ENCODE peak calls at places on chromosomes 6 and 20, in five cellular contexts. W is astrocyte, L is HCT116, V is fibroblast of lung, X is hepatocyte. I is an unnamed sample.

GRCh38 chr6:135630789-135631376 is 133.3 kb upstream of the AHI1 start:
- DNase-seq in L (no peak), V (no peak), X (no peak), W (no peak), I (peak; percentile 91)

GRCh38 chr6:159267165-159267564 is 98.0 kb downstream of the FNDC1 start:
- DNase-seq in W (no peak), L (no peak), V (peak; percentile 4), X (peak; percentile 30), I (no peak)

GRCh38 chr6:141107562-141108160 is 1025.1 kb upstream of the GJE1 start:
- DNase-seq in V (peak; percentile 76), W (peak; percentile 69), X (no peak), L (peak; percentile 43), I (peak; percentile 70)

GRCh38 chr6:24658573-24659511 is 7.9 kb downstream of the TDP2 start:
- DNase-seq in X (peak; percentile 37), W (no peak), L (no peak), V (peak; percentile 11), I (no peak)

GRCh38 chr6:15301179-15302006 is 55.5 kb downstream of the JARID2 start:
- DNase-seq in L (no peak), V (no peak), W (no peak), X (no peak), I (no peak)

GRCh38 chr20:61600061-61600460 is 348.0 kb downstream of the CDH4 start:
- DNase-seq in X (no peak), W (no peak), V (no peak), L (no peak), I (no peak)

GRCh38 chr6:170360476-170360875 is 53.9 kb downstream of the FAM120B start:
- DNase-seq in L (no peak), W (no peak), X (no peak), V (peak; percentile 24), I (peak; percentile 91)

GRCh38 chr20:8131598-8132014 is 460 bp upstream of the PLCB1 start:
- DNase-seq in V (peak; percentile 44), L (no peak), X (no peak), W (no peak), I (no peak)

GRCh38 chr6:16649241-16649640 is 112.0 kb downstream of the ATXN1 start:
- DNase-seq in V (no peak), L (no peak), X (no peak), W (no peak), I (no peak)

GRCh38 chr20:52923123-52923543 is 49.0 kb upstream of the TSHZ2 start:
- DNase-seq in L (no peak), V (peak; percentile 100), W (peak; percentile 100), X (peak; percentile 38), I (no peak)

GRCh38 chr6:52994789-52995078 is 350 bp downstream of the GSTA4 start:
- DNase-seq in W (no peak), X (peak; percentile 53), V (peak; percentile 43), L (no peak), I (no peak)

GRCh38 chr6:1278057-1278720 is 33.7 kb upstream of the FOXQ1 start:
- DNase-seq in V (no peak), W (no peak), X (no peak), L (no peak), I (no peak)

GRCh38 chr6:160952633-160953281 is 38.8 kb upstream of the MAP3K4 start:
- DNase-seq in L (no peak), V (peak; percentile 19), W (no peak), X (no peak), I (no peak)

GRCh38 chr6:15909290-15910070 is 219.4 kb upstream of the MYLIP start:
- DNase-seq in L (no peak), V (no peak), X (no peak), W (no peak), I (no peak)

GRCh38 chr20:49091762-49092161 is 45.6 kb downstream of the CSE1L start:
- DNase-seq in V (no peak), W (no peak), L (no peak), X (no peak), I (no peak)

GRCh38 chr20:49096212-49096730 is 50.2 kb downstream of the CSE1L start:
- DNase-seq in W (no peak), V (no peak), L (no peak), X (no peak), I (peak; percentile 75)

GRCh38 chr20:49091104-49091503 is 45.0 kb downstream of the CSE1L start:
- DNase-seq in V (no peak), X (no peak), W (no peak), L (no peak), I (no peak)
- H3K36me3 ChIP-seq in V (peaks cover 3% of the 10 kb centered on the region), X (no peaks in the 10 kb centered on the region), W (peaks cover 68% of the 10 kb centered on the region), L (peaks cover 82% of the 10 kb centered on the region), I (peaks cover 15% of the 10 kb centered on the region)

DNA sequence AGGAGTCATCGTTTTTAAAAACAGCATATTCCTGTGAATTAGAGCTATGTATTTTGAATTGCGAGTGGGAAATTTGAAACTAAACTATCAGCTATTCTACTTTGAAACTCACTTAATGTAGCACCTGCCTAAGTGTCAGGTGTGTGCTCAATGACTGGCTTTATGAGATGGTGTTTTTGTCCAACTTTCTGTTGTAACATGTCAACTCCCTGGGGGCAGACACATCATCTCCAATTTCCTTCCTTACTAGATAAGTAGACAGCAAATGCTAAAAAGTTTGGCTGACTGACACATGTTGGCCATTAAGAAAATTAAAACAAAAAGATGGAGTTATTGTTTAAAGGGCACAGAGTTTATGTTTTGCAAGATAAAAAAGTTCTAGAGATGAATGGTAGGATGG is 226.9 kb downstream of the TFAP2B start:
- DNase-seq in V (no peak), L (no peak), W (no peak), X (no peak), I (no peak)
- H4K20me1 ChIP-seq in V (no peaks in the 10 kb centered on the region), L (no peaks in the 10 kb centered on the region), W (no peaks in the 10 kb centered on the region), X (no peaks in the 10 kb centered on the region), I (no peaks in the 10 kb centered on the region)

GRCh38 chr6:87716928-87717655 is 15.1 kb upstream of the AKIRIN2 start:
- DNase-seq in L (no peak), V (no peak), W (no peak), X (no peak), I (no peak)

GRCh38 chr6:87710090-87710489 is 8.1 kb upstream of the AKIRIN2 start:
- DNase-seq in V (no peak), W (no peak), X (no peak), L (no peak), I (no peak)

GRCh38 chr6:87718662-87719433 is 16.8 kb upstream of the AKIRIN2 start:
- DNase-seq in W (no peak), X (no peak), V (no peak), L (no peak), I (no peak)

GRCh38 chr6:87714093-87714809 is 12.2 kb upstream of the AKIRIN2 start:
- DNase-seq in W (peak; percentile 88), L (no peak), V (peak; percentile 89), X (no peak), I (peak; percentile 66)
- H3K36me3 ChIP-seq in W (no peaks in the 10 kb centered on the region), L (no peaks in the 10 kb centered on the region), V (no peaks in the 10 kb centered on the region), X (no peaks in the 10 kb centered on the region), I (no peaks in the 10 kb centered on the region)

DNA sequence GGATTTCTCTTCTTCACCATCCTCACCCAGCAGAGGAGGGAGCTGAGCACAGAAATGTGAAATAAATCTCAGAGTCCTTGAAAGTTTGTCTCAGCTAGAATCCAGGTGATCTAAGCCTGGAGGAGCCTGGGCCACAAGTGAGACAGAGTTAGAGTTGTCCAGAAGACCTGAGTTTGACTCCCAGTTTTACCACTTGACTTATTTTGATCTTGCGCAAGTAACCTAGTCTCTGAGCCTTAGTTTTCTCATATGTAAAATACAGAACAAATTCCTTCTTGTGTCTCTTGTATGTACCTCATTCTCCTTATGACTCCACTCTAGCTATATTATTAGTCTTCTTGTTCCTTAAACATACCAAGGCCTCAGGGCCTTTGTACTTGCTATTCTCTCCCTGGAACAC is 36.7 kb downstream of the RALY start:
- DNase-seq in X (no peak), V (no peak), L (no peak), W (no peak), I (no peak)
- H4K20me1 ChIP-seq in X (peaks cover 69% of the 10 kb centered on the region), V (peaks cover 2% of the 10 kb centered on the region), L (peaks cover 12% of the 10 kb centered on the region), W (peaks cover 89% of the 10 kb centered on the region), I (peaks cover 4% of the 10 kb centered on the region)